ENCODE peak calls at places on chromosomes 3 and 15, in seven cellular contexts. One of them, this sample, is unnamed.

GRCh38 chr15:60910202-60910601 is 318.9 kb downstream of the RORA start:
- DNase-seq in hepatocyte: no peak
- DNase-seq in HFF-Myc: no peak
- DNase-seq in AG09309: no peak
- DNase-seq in breast epithelium: no peak
- DNase-seq in OCI-LY7: no peak
- DNase-seq in GM10248: no peak
- DNase-seq in this sample: no peak

GRCh38 chr3:54905230-54905888 is 22.5 kb downstream of the LRTM1 start:
- DNase-seq in hepatocyte: no peak
- DNase-seq in HFF-Myc: no peak
- DNase-seq in AG09309: no peak
- DNase-seq in breast epithelium: no peak
- DNase-seq in OCI-LY7: no peak
- DNase-seq in GM10248: no peak
- DNase-seq in this sample: no peak

GRCh38 chr3:126683506-126683905 is 20.5 kb upstream of the CHCHD6 start:
- DNase-seq in hepatocyte: no peak
- DNase-seq in HFF-Myc: no peak
- DNase-seq in AG09309: no peak
- DNase-seq in breast epithelium: no peak
- DNase-seq in OCI-LY7: no peak
- DNase-seq in GM10248: no peak
- DNase-seq in this sample: no peak

GRCh38 chr3:39234705-39235104 is 42.3 kb upstream of the XIRP1 start:
- DNase-seq in hepatocyte: no peak
- DNase-seq in HFF-Myc: no peak
- DNase-seq in AG09309: no peak
- DNase-seq in breast epithelium: no peak
- DNase-seq in OCI-LY7: no peak
- DNase-seq in GM10248: no peak
- DNase-seq in this sample: no peak

GRCh38 chr3:1734494-1735122 is 364.1 kb upstream of the CNTN4 start:
- DNase-seq in hepatocyte: no peak
- DNase-seq in HFF-Myc: no peak
- DNase-seq in AG09309: no peak
- DNase-seq in breast epithelium: no peak
- DNase-seq in OCI-LY7: no peak
- DNase-seq in GM10248: no peak
- DNase-seq in this sample: no peak

GRCh38 chr3:110667216-110667615 is 404.4 kb upstream of the NECTIN3 start:
- DNase-seq in hepatocyte: no peak
- DNase-seq in HFF-Myc: no peak
- DNase-seq in AG09309: no peak
- DNase-seq in breast epithelium: no peak
- DNase-seq in OCI-LY7: no peak
- DNase-seq in GM10248: no peak
- DNase-seq in this sample: peak

GRCh38 chr15:33580526-33580925 is 269.8 kb downstream of the RYR3 start:
- DNase-seq in hepatocyte: no peak
- DNase-seq in HFF-Myc: no peak
- DNase-seq in AG09309: no peak
- DNase-seq in breast epithelium: no peak
- DNase-seq in OCI-LY7: no peak
- DNase-seq in GM10248: no peak
- DNase-seq in this sample: no peak

GRCh38 chr3:31523543-31523942 is 9.2 kb upstream of the STT3B start:
- DNase-seq in hepatocyte: no peak
- DNase-seq in HFF-Myc: no peak
- DNase-seq in AG09309: no peak
- DNase-seq in breast epithelium: no peak
- DNase-seq in OCI-LY7: no peak
- DNase-seq in GM10248: no peak
- DNase-seq in this sample: no peak

GRCh38 chr15:81419304-81419943 is 45.4 kb upstream of the TMC3 start:
- DNase-seq in hepatocyte: no peak
- DNase-seq in HFF-Myc: no peak
- DNase-seq in AG09309: no peak
- DNase-seq in breast epithelium: no peak
- DNase-seq in OCI-LY7: no peak
- DNase-seq in GM10248: no peak
- DNase-seq in this sample: no peak

GRCh38 chr3:151468284-151468917 is 7.5 kb upstream of the IGSF10 start:
- DNase-seq in hepatocyte: peak
- DNase-seq in HFF-Myc: peak
- DNase-seq in AG09309: no peak
- DNase-seq in breast epithelium: no peak
- DNase-seq in OCI-LY7: peak
- DNase-seq in GM10248: peak
- DNase-seq in this sample: peak

GRCh38 chr3:171256445-171257250 is 203.6 kb downstream of the TNIK start:
- DNase-seq in hepatocyte: no peak
- DNase-seq in HFF-Myc: no peak
- DNase-seq in AG09309: no peak
- DNase-seq in breast epithelium: no peak
- DNase-seq in OCI-LY7: no peak
- DNase-seq in GM10248: no peak
- DNase-seq in this sample: no peak

GRCh38 chr3:17412950-17413530 is 329.4 kb downstream of the TBC1D5 start:
- DNase-seq in hepatocyte: peak
- DNase-seq in HFF-Myc: peak
- DNase-seq in AG09309: no peak
- DNase-seq in breast epithelium: no peak
- DNase-seq in OCI-LY7: peak
- DNase-seq in GM10248: peak
- DNase-seq in this sample: peak

GRCh38 chr3:175340338-175341015 is 481.3 kb downstream of the NAALADL2 start:
- DNase-seq in hepatocyte: no peak
- DNase-seq in HFF-Myc: no peak
- DNase-seq in AG09309: no peak
- DNase-seq in breast epithelium: no peak
- DNase-seq in OCI-LY7: no peak
- DNase-seq in GM10248: no peak
- DNase-seq in this sample: no peak

GRCh38 chr3:148992027-148992634 is 791 bp downstream of the GYG1 start:
- DNase-seq in hepatocyte: peak
- DNase-seq in HFF-Myc: no peak
- DNase-seq in AG09309: no peak
- DNase-seq in breast epithelium: peak
- DNase-seq in OCI-LY7: peak
- DNase-seq in GM10248: peak
- DNase-seq in this sample: peak

GRCh38 chr3:117104792-117105191 is 395.2 kb downstream of the TUSC7 start:
- DNase-seq in hepatocyte: no peak
- DNase-seq in HFF-Myc: no peak
- DNase-seq in AG09309: no peak
- DNase-seq in breast epithelium: no peak
- DNase-seq in OCI-LY7: no peak
- DNase-seq in GM10248: no peak
- DNase-seq in this sample: no peak

GRCh38 chr15:78768531-78769408 is 42.5 kb downstream of the ADAMTS7 start:
- DNase-seq in hepatocyte: no peak
- DNase-seq in HFF-Myc: no peak
- DNase-seq in AG09309: no peak
- DNase-seq in breast epithelium: no peak
- DNase-seq in OCI-LY7: no peak
- DNase-seq in GM10248: no peak
- DNase-seq in this sample: no peak

GRCh38 chr3:120170223-120170622 is 76.0 kb upstream of the GSK3B start:
- DNase-seq in hepatocyte: no peak
- DNase-seq in HFF-Myc: no peak
- DNase-seq in AG09309: no peak
- DNase-seq in breast epithelium: no peak
- DNase-seq in OCI-LY7: no peak
- DNase-seq in GM10248: no peak
- DNase-seq in this sample: peak

GRCh38 chr15:84142888-84143337 is 92.7 kb upstream of the GOLGA6L4 start:
- DNase-seq in hepatocyte: peak
- DNase-seq in HFF-Myc: peak
- DNase-seq in AG09309: peak
- DNase-seq in breast epithelium: peak
- DNase-seq in OCI-LY7: peak
- DNase-seq in GM10248: peak
- DNase-seq in this sample: peak

GRCh38 chr3:174822320-174822719 is 36.8 kb upstream of the NAALADL2 start:
- DNase-seq in hepatocyte: no peak
- DNase-seq in HFF-Myc: no peak
- DNase-seq in AG09309: peak
- DNase-seq in breast epithelium: no peak
- DNase-seq in OCI-LY7: no peak
- DNase-seq in GM10248: no peak
- DNase-seq in this sample: no peak

GRCh38 chr3:126417461-126418255 is 22.9 kb downstream of the CFAP100 start:
- DNase-seq in hepatocyte: no peak
- DNase-seq in HFF-Myc: no peak
- DNase-seq in AG09309: no peak
- DNase-seq in breast epithelium: no peak
- DNase-seq in OCI-LY7: no peak
- DNase-seq in GM10248: no peak
- DNase-seq in this sample: no peak

GRCh38 chr3:161247049-161247448 is 25.9 kb downstream of the NMD3 start:
- DNase-seq in hepatocyte: no peak
- DNase-seq in HFF-Myc: no peak
- DNase-seq in AG09309: no peak
- DNase-seq in breast epithelium: no peak
- DNase-seq in OCI-LY7: no peak
- DNase-seq in GM10248: no peak
- DNase-seq in this sample: no peak

DNA sequence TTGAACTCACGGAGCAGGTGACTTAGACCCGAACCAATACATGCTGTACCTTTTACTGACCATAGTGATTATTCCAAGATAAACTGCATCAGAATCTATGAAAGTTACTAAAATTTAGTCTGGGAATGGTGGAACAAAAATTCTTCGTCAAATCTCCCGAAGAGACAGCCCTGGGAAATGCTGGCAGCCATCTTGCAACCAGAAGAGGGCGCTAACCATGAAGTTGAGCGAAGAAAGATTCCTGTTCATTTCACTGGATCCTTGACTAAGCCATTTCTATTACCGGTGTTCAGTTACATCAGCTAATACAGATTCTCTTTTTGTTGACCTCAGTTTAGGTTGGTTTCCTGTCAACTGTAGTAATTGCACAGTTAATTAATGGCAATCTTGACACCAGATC is 199.6 kb downstream of the SLC9A9 start:
- DNase-seq in hepatocyte: no peak
- DNase-seq in HFF-Myc: no peak
- DNase-seq in AG09309: no peak
- DNase-seq in breast epithelium: no peak
- DNase-seq in OCI-LY7: no peak
- DNase-seq in GM10248: no peak
- DNase-seq in this sample: peak
- TF ChIP-seq CTCF in hepatocyte: peak
- TF ChIP-seq CTCF in HFF-Myc: peak
- TF ChIP-seq CTCF in AG09309: peak
- TF ChIP-seq CTCF in breast epithelium: no peak
- TF ChIP-seq CTCF in OCI-LY7: peak
- TF ChIP-seq CTCF in GM10248: no peak
- TF ChIP-seq CTCF in this sample: peak

GRCh38 chr3:14274999-14275961 is 96.7 kb downstream of the LSM3 start:
- DNase-seq in hepatocyte: no peak
- DNase-seq in HFF-Myc: no peak
- DNase-seq in AG09309: no peak
- DNase-seq in breast epithelium: no peak
- DNase-seq in OCI-LY7: peak
- DNase-seq in GM10248: no peak
- DNase-seq in this sample: no peak
- TF ChIP-seq CTCF in hepatocyte: peak
- TF ChIP-seq CTCF in HFF-Myc: peak
- TF ChIP-seq CTCF in AG09309: peak
- TF ChIP-seq CTCF in breast epithelium: no peak
- TF ChIP-seq CTCF in OCI-LY7: peak
- TF ChIP-seq CTCF in GM10248: peak
- TF ChIP-seq CTCF in this sample: peak

GRCh38 chr3:46029953-46030543 is 2.8 kb upstream of the XCR1 start:
- DNase-seq in hepatocyte: no peak
- DNase-seq in HFF-Myc: no peak
- DNase-seq in AG09309: no peak
- DNase-seq in breast epithelium: no peak
- DNase-seq in OCI-LY7: no peak
- DNase-seq in GM10248: no peak
- DNase-seq in this sample: no peak

GRCh38 chr3:46025139-46025538 is 2.1 kb downstream of the XCR1 start:
- DNase-seq in hepatocyte: no peak
- DNase-seq in HFF-Myc: no peak
- DNase-seq in AG09309: no peak
- DNase-seq in breast epithelium: no peak
- DNase-seq in OCI-LY7: no peak
- DNase-seq in GM10248: no peak
- DNase-seq in this sample: no peak

GRCh38 chr3:46030626-46031025 is 3.3 kb upstream of the XCR1 start:
- DNase-seq in hepatocyte: no peak
- DNase-seq in HFF-Myc: no peak
- DNase-seq in AG09309: no peak
- DNase-seq in breast epithelium: no peak
- DNase-seq in OCI-LY7: no peak
- DNase-seq in GM10248: no peak
- DNase-seq in this sample: no peak

GRCh38 chr3:46027021-46027705 is at the start of gene XCR1:
- DNase-seq in hepatocyte: no peak
- DNase-seq in HFF-Myc: no peak
- DNase-seq in AG09309: no peak
- DNase-seq in breast epithelium: no peak
- DNase-seq in OCI-LY7: no peak
- DNase-seq in GM10248: no peak
- DNase-seq in this sample: no peak

GRCh38 chr3:46027736-46028397 is 584 bp upstream of the XCR1 start:
- DNase-seq in hepatocyte: peak
- DNase-seq in HFF-Myc: no peak
- DNase-seq in AG09309: no peak
- DNase-seq in breast epithelium: no peak
- DNase-seq in OCI-LY7: peak
- DNase-seq in GM10248: no peak
- DNase-seq in this sample: no peak
- TF ChIP-seq CTCF in hepatocyte: peak
- TF ChIP-seq CTCF in HFF-Myc: no peak
- TF ChIP-seq CTCF in AG09309: no peak
- TF ChIP-seq CTCF in breast epithelium: no peak
- TF ChIP-seq CTCF in OCI-LY7: no peak
- TF ChIP-seq CTCF in GM10248: no peak
- TF ChIP-seq CTCF in this sample: no peak

DNA sequence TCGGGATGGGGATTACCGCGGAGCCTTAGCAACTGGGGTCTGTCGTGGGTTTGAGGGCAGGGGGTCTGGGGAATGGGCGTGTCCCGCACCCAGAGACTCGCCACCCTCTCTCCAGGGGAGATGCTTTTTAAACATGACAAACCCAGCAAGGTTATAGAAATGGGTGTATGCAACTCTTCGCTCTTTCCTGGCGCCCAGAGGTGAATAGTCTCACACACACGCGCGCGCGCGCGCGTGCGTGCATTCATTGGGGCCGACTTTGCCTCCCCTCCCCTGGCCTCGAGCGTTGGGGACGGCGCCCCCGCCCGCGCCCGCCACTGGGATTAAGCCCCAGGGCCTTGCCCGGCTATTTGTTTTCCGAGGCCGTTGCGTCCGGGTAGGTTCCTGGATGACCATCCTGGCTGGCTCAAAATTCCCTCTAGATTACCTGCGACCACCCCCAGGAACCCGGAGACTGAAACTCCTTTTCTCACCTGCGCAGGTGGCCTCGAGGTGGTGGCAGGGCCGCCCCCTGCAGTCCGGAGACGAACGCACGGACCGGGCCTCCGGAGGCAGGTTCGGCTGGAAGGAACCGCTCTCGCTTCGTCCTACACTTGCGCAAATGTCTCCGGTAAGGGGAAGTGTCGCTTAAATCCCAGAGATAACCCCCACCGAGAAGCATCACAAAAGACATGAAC is 777 bp downstream of the GPR160 start:
- DNase-seq in hepatocyte: peak
- DNase-seq in HFF-Myc: no peak
- DNase-seq in AG09309: no peak
- DNase-seq in breast epithelium: no peak
- DNase-seq in OCI-LY7: peak
- DNase-seq in GM10248: peak
- DNase-seq in this sample: peak
- TF ChIP-seq CTCF in hepatocyte: peak
- TF ChIP-seq CTCF in HFF-Myc: no peak
- TF ChIP-seq CTCF in AG09309: no peak
- TF ChIP-seq CTCF in breast epithelium: peak
- TF ChIP-seq CTCF in OCI-LY7: peak
- TF ChIP-seq CTCF in GM10248: peak
- TF ChIP-seq CTCF in this sample: peak

This sample was measured in Calu3.